ENCODE peak calls at places on chromosomes 5 and 9, in four cellular contexts. M is SK-N-MC, N is fibroblast of pulmonary artery, I is retina. B is an unnamed sample.
A peak's percentile ranks its signal among the peaks of the same experiment; 100 is the strongest.

GRCh38 chr5:173618927-173619519 is 2.6 kb upstream of the BOD1 start:
- DNase-seq in N (peak; percentile 75), I (peak; percentile 58), M (peak; percentile 56), B (peak; percentile 38)

GRCh38 chr5:3047212-3047774 is 295.8 kb upstream of the IRX2 start:
- DNase-seq in M (no peak), N (no peak), I (no peak), B (no peak)

GRCh38 chr5:25056846-25057245 is 412.1 kb upstream of the CDH10 start:
- DNase-seq in N (no peak), I (peak; percentile 17), M (no peak), B (no peak)

GRCh38 chr9:114370985-114371335 is 16.8 kb downstream of the AKNA start:
- DNase-seq in I (no peak), N (no peak), M (no peak), B (no peak)

GRCh38 chr5:107516452-107517184 is 154.1 kb downstream of the EFNA5 start:
- DNase-seq in I (no peak), N (no peak), M (peak; percentile 55), B (no peak)

GRCh38 chr5:14665110-14665822 is 748 bp downstream of the OTULIN start:
- DNase-seq in I (peak; percentile 69), M (no peak), N (peak; percentile 21), B (peak; percentile 35)

GRCh38 chr9:98551511-98552286 is 157.0 kb downstream of the GABBR2 start:
- DNase-seq in M (no peak), I (no peak), N (peak; percentile 56), B (no peak)

GRCh38 chr5:17090839-17091238 is 126.6 kb upstream of the BASP1 start:
- DNase-seq in M (no peak), I (no peak), N (no peak), B (no peak)

GRCh38 chr5:91032125-91032524 is 351.0 kb downstream of the ARRDC3 start:
- DNase-seq in M (no peak), N (no peak), I (no peak), B (no peak)

GRCh38 chr5:139481580-139482049 is 943 bp downstream of the STING1 start:
- DNase-seq in M (no peak), I (no peak), N (peak; percentile 35), B (peak; percentile 26)

GRCh38 chr5:88886756-88887741 is 4.1 kb upstream of the MEF2C start:
- DNase-seq in M (no peak), N (no peak), I (no peak), B (no peak)

GRCh38 chr9:98168952-98169488 is 23.4 kb downstream of the CORO2A start:
- DNase-seq in I (peak; percentile 59), N (peak; percentile 71), M (no peak), B (no peak)

GRCh38 chr9:134750450-134751155 is 109.0 kb downstream of the COL5A1 start:
- DNase-seq in N (no peak), I (no peak), M (no peak), B (no peak)

GRCh38 chr5:142437563-142437962 is 112.7 kb upstream of the SPRY4 start:
- DNase-seq in M (no peak), N (no peak), I (no peak), B (no peak)

GRCh38 chr9:108996653-108997052 is 16.6 kb downstream of the CTNNAL1 start:
- DNase-seq in M (no peak), N (peak; percentile 56), I (no peak), B (no peak)

GRCh38 chr5:117488976-117489500 is 914.4 kb upstream of the SEMA6A start:
- DNase-seq in I (no peak), M (no peak), N (no peak), B (no peak)

GRCh38 chr5:141760193-141760592 is 78.2 kb upstream of the ARAP3 start:
- DNase-seq in M (no peak), I (no peak), N (no peak), B (no peak)

GRCh38 chr5:111254613-111255012 is 30.4 kb downstream of the CAMK4 start:
- DNase-seq in N (peak; percentile 6), M (no peak), I (no peak), B (peak; percentile 18)

GRCh38 chr5:159807586-159807985 is 108.7 kb upstream of the ADRA1B start:
- DNase-seq in M (no peak), I (no peak), N (no peak), B (no peak)

GRCh38 chr9:2015581-2016410 is 649 bp downstream of the SMARCA2 start:
- DNase-seq in M (no peak), N (peak; percentile 34), I (no peak), B (no peak)

GRCh38 chr9:134407123-134407779 is 81.0 kb downstream of the RXRA start:
- DNase-seq in I (peak; percentile 93), N (peak; percentile 94), M (peak; percentile 65), B (peak; percentile 91)

GRCh38 chr5:180785794-180786221 is 16.8 kb downstream of the MGAT1 start:
- DNase-seq in I (peak; percentile 65), N (peak; percentile 89), M (no peak), B (no peak)

GRCh38 chr5:80957031-80957761 is 3.0 kb upstream of the RASGRF2 start:
- DNase-seq in N (no peak), I (no peak), M (no peak), B (no peak)

GRCh38 chr5:3006961-3007551 is 255.6 kb upstream of the IRX2 start:
- DNase-seq in M (no peak), I (no peak), N (no peak), B (no peak)

GRCh38 chr5:102975457-102976182 is 144.3 kb downstream of the GIN1 start:
- DNase-seq in N (peak; percentile 90), M (no peak), I (no peak), B (no peak)

GRCh38 chr5:36357391-36357790 is 55.7 kb upstream of the RANBP3L start:
- DNase-seq in I (no peak), N (peak; percentile 73), M (no peak), B (no peak)

GRCh38 chr9:98755006-98755618 is 41.2 kb downstream of the ANKS6 start:
- DNase-seq in I (no peak), M (no peak), N (no peak), B (no peak)

GRCh38 chr5:81838307-81838906 is 87.5 kb upstream of the SSBP2 start:
- DNase-seq in M (no peak), I (no peak), N (peak; percentile 66), B (no peak)

GRCh38 chr9:20463823-20464222 is 158.5 kb downstream of the MLLT3 start:
- DNase-seq in N (no peak), I (no peak), M (no peak), B (no peak)

GRCh38 chr5:170861855-170862766 is at the start of gene RANBP17:
- DNase-seq in M (no peak), N (peak; percentile 77), I (peak; percentile 90), B (peak; percentile 31)

GRCh38 chr9:127418037-127418471 is 6.1 kb upstream of the ZNF79 start:
- DNase-seq in N (no peak), I (no peak), M (no peak), B (no peak)